ENCODE peak calls at places on chromosomes 7 and 10, in ten cellular contexts. X, V, R, U, P, S, K, G, C and J are unnamed samples.

GRCh38 chr7:27118580-27118979 is 12.0 kb downstream of the HOXA4 start:
- DNase-seq in X (no peak), V (no peak), R (no peak), U (no peak), P (no peak), S (no peak), K (no peak), G (no peak), C (no peak), J (no peak)

GRCh38 chr10:61110936-61111335 is 167.0 kb upstream of the RHOBTB1 start:
- DNase-seq in X (no peak), V (no peak), R (no peak), U (no peak), P (no peak), S (no peak), K (no peak), G (no peak), C (no peak), J (no peak)

GRCh38 chr10:66786705-66787104 is 139.1 kb upstream of the LRRTM3 start:
- DNase-seq in X (no peak), V (no peak), R (no peak), U (no peak), P (no peak), S (no peak), K (no peak), G (no peak), C (no peak), J (no peak)

GRCh38 chr10:98673156-98673765 is 226.5 kb upstream of the HPS1 start:
- DNase-seq in X (no peak), V (no peak), R (no peak), U (no peak), P (no peak), S (no peak), K (no peak), G (no peak), C (no peak), J (peak; percentile 68)

GRCh38 chr7:4745971-4746919 is 29.2 kb upstream of the AP5Z1 start:
- DNase-seq in X (peak; percentile 83), V (no peak), R (peak; percentile 87), U (peak; percentile 74), P (no peak), S (no peak), K (no peak), G (peak; percentile 82), C (peak; percentile 80), J (peak; percentile 92)

GRCh38 chr7:50534690-50535290 is 30.4 kb downstream of the DDC start:
- DNase-seq in X (peak; percentile 100), V (no peak), R (peak; percentile 99), U (peak; percentile 98), P (no peak), S (no peak), K (peak; percentile 94), G (peak; percentile 99), C (peak; percentile 99), J (peak; percentile 97)

GRCh38 chr10:131166486-131166885 is 145.0 kb downstream of the TCERG1L start:
- DNase-seq in X (no peak), V (no peak), R (no peak), U (no peak), P (peak; percentile 33), S (peak; percentile 56), K (no peak), G (no peak), C (no peak), J (no peak)

GRCh38 chr7:51645707-51646298 is 329.2 kb upstream of the COBL start:
- DNase-seq in X (no peak), V (no peak), R (no peak), U (no peak), P (no peak), S (no peak), K (no peak), G (no peak), C (no peak), J (no peak)

GRCh38 chr7:16803881-16804673 is 722 bp downstream of the AGR2 start:
- DNase-seq in X (peak; percentile 19), V (no peak), R (peak; percentile 15), U (no peak), P (no peak), S (no peak), K (no peak), G (no peak), C (no peak), J (peak; percentile 27)

GRCh38 chr7:16801579-16801978 is 3.2 kb downstream of the AGR2 start:
- DNase-seq in X (no peak), V (no peak), R (no peak), U (no peak), P (no peak), S (no peak), K (no peak), G (no peak), C (no peak), J (no peak)

GRCh38 chr7:16810112-16810511 is 5.3 kb upstream of the AGR2 start:
- DNase-seq in X (no peak), V (no peak), R (no peak), U (no peak), P (no peak), S (no peak), K (peak; percentile 22), G (no peak), C (no peak), J (no peak)

GRCh38 chr7:16801111-16801542 is 3.7 kb downstream of the AGR2 start:
- DNase-seq in X (peak; percentile 83), V (no peak), R (peak; percentile 83), U (peak; percentile 68), P (no peak), S (no peak), K (peak; percentile 53), G (peak; percentile 71), C (peak; percentile 69), J (peak; percentile 68)

GRCh38 chr7:16804674-16805439 is at the start of gene AGR2:
- DNase-seq in X (peak; percentile 42), V (no peak), R (no peak), U (no peak), P (peak; percentile 83), S (no peak), K (no peak), G (no peak), C (no peak), J (no peak)
- H3K4me3 ChIP-seq in X (no peak within 1 kb of the TSS), V (no peak within 1 kb of the TSS), R (no peak within 1 kb of the TSS), U (no peak within 1 kb of the TSS), P (peak within 1 kb of the TSS; percentile 45), S (no peak within 1 kb of the TSS), K (no peak within 1 kb of the TSS), G (no peak within 1 kb of the TSS), C (no peak within 1 kb of the TSS), J (no peak within 1 kb of the TSS)

DNA sequence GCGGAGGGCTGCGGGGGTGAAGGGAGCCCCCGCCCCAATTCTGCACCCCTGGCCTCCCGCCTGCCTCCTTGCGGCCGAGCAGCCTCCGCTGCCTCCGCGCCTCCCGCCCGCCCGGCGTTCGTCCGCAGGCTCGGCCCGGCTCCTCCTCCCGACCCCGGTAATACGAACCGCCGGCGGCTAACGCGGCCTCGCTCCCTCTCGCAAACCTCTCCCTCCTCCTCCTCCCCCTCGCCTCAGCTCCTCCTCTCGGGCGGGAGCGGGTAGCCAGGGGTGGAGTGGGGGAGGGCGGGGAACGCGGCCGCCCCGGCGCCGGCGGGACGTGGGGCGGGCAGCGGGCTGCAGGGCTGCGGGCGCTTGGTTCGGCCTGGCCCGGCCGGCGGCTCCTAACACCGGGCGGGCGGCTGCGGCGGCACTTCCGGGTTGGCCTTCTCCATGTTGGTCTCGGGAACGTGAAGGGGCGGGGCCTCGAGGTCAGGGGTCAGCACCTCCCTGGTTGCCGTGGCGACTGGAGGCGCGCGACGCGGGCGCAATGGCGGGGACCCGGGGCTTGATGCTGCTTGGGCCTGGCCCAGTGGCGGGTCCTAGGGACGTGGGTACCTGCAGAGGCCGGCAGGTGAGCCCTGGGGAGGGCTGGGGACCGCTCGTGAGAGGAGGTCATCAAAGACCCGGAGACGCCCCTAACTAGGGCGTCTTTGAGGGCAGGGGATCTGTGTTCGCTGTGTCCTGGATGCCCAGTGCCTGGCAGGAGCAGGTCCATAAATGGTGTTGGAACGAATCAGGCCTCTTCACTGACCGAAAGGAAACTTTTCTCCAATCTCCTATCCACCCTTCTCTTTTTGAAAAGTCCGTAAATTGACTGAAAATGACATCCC is at the start of gene RAB11FIP2:
- DNase-seq in X (peak; percentile 82), V (peak; percentile 98), R (peak; percentile 90), U (peak; percentile 96), P (peak; percentile 99), S (peak; percentile 95), K (peak; percentile 70), G (peak; percentile 92), C (peak; percentile 84), J (peak; percentile 92)
- TF ChIP-seq CTCF in X (peak; percentile 23), V (peak; percentile 46), R (no peak), U (peak; percentile 32), P (peak; percentile 3), S (no peak), K (peak; percentile 28), G (no peak), C (peak; percentile 7), J (peak; percentile 26)

DNA sequence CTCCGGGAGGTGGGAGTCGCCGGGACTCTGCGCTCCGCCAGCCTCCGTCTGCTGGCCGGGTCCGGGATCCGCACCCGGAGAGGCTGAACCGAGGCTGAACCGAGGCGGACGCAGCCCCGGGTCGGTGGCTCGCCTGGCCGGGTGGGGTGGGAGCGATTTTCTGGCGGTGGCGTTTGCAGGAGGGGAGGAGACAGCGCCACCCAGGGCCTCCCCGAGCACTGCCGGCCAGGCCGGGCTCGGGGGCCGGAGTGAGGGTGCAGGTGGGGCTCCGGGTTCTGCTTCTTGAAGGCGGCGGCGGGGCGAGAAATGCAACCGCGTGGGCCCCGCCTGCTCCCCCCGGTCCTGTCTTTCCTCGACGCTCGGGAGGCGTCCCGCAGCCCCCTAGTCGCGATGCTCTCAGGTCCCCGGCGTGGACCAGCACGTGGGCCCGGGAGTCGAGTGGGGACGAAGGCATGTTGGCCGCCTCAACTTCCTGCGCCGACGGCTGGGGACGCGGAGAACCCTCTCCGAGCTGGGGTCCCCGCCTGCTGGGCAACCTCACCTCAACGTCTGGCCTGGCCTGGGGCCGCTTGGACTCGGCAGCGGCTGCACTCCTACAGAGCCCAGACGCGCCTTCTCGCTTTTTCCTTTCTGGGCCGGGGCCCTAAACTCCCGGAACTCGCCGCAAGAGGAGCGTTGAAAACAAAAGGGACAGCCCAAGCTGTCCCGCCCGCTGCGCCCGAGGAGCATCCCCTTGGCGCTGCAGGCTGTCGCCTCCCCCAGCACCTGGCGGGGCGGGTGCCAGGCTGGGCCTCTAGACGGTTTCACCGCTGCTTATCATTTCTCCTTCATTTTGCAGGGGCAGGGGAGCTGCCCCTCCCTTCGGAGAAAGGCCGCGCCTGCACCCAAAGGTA is 25.2 kb upstream of the VAX1 start:
- DNase-seq in X (no peak), V (no peak), R (no peak), U (no peak), P (no peak), S (no peak), K (no peak), G (no peak), C (no peak), J (no peak)
- H3K4me3 ChIP-seq in X (no peak overlapping the region), V (peak overlapping the region; percentile 45), R (no peak overlapping the region), U (peak overlapping the region; percentile 28), P (peak overlapping the region; percentile 3), S (peak overlapping the region; percentile 27), K (no peak overlapping the region), G (no peak overlapping the region), C (no peak overlapping the region), J (no peak overlapping the region)

GRCh38 chr7:38409524-38409923 is 136.1 kb upstream of the TARP start:
- DNase-seq in X (no peak), V (no peak), R (no peak), U (no peak), P (no peak), S (no peak), K (no peak), G (no peak), C (no peak), J (no peak)

GRCh38 chr7:38413784-38414183 is 140.3 kb upstream of the TARP start:
- DNase-seq in X (no peak), V (no peak), R (no peak), U (no peak), P (no peak), S (no peak), K (no peak), G (no peak), C (no peak), J (no peak)

GRCh38 chr7:38410056-38410455 is 136.6 kb upstream of the TARP start:
- DNase-seq in X (no peak), V (no peak), R (no peak), U (no peak), P (no peak), S (peak; percentile 48), K (no peak), G (no peak), C (no peak), J (no peak)

GRCh38 chr7:38411404-38411803 is 138.0 kb upstream of the TARP start:
- DNase-seq in X (peak; percentile 13), V (no peak), R (peak; percentile 21), U (peak; percentile 13), P (no peak), S (no peak), K (no peak), G (peak; percentile 13), C (peak; percentile 8), J (peak; percentile 8)
- TF ChIP-seq CTCF in X (peak; percentile 6), V (no peak), R (peak; percentile 20), U (peak; percentile 24), P (peak; percentile 10), S (no peak), K (no peak), G (peak; percentile 27), C (peak; percentile 26), J (peak; percentile 30)